ENCODE peak calls at places on chromosomes 2 and 18, in five cellular contexts. T is neuronal stem cell, J is H9, F is H1, B is trophoblast cell. A is an unnamed sample.

GRCh38 chr2:72138011-72138881 is 9.4 kb downstream of the CYP26B1 start:
- DNase-seq in T (no peak), J (peak), F (no peak), B (peak), A (no peak)

GRCh38 chr18:23032030-23032582 is 99.0 kb downstream of the RBBP8 start:
- DNase-seq in T (no peak), J (no peak), F (no peak), B (peak), A (peak)

GRCh38 chr2:238053195-238053776 is 7.5 kb upstream of the SCLY start:
- DNase-seq in T (no peak), J (no peak), F (no peak), B (peak), A (peak)

GRCh38 chr2:30235859-30236535 is 4.7 kb downstream of the LBH start:
- DNase-seq in T (no peak), J (peak), F (no peak), B (no peak), A (no peak)

GRCh38 chr2:223563462-223563861 is 38.7 kb downstream of the SCG2 start:
- DNase-seq in T (no peak), J (no peak), F (no peak), B (peak), A (peak)

GRCh38 chr2:37466533-37467230 is 122.3 kb downstream of the QPCT start:
- DNase-seq in T (no peak), J (no peak), F (no peak), B (no peak), A (no peak)

GRCh38 chr2:118473241-118473640 is 374.2 kb downstream of the EN1 start:
- DNase-seq in T (no peak), J (no peak), F (no peak), B (no peak), A (no peak)

GRCh38 chr2:101736233-101736632 is 38.7 kb downstream of the MAP4K4 start:
- DNase-seq in T (no peak), J (no peak), F (no peak), B (no peak), A (no peak)

GRCh38 chr2:233031556-233032500 is 644 bp upstream of the NEU2 start:
- DNase-seq in T (no peak), J (peak), F (no peak), B (no peak), A (no peak)

GRCh38 chr2:153519260-153519875 is 40.8 kb upstream of the RPRM start:
- DNase-seq in T (peak), J (no peak), F (peak), B (peak), A (peak)

GRCh38 chr18:70190529-70190928 is 15.0 kb downstream of the RTTN start:
- DNase-seq in T (no peak), J (no peak), F (no peak), B (no peak), A (peak)

GRCh38 chr18:11983592-11983991 is 2.3 kb downstream of the IMPA2 start:
- DNase-seq in T (no peak), J (peak), F (no peak), B (peak), A (peak)

GRCh38 chr2:208711598-208711997 is 305.0 kb downstream of the PTH2R start:
- DNase-seq in T (no peak), J (no peak), F (no peak), B (no peak), A (no peak)

GRCh38 chr2:203404996-203405395 is 76.8 kb downstream of the ABI2 start:
- DNase-seq in T (no peak), J (no peak), F (no peak), B (no peak), A (peak)

GRCh38 chr2:225182126-225182525 is 139.9 kb upstream of the DOCK10 start:
- DNase-seq in T (peak), J (peak), F (no peak), B (no peak), A (no peak)

GRCh38 chr2:148525130-148525529 is 119.4 kb upstream of the EPC2 start:
- DNase-seq in T (no peak), J (peak), F (peak), B (no peak), A (no peak)

GRCh38 chr2:157761520-157761919 is 114.6 kb downstream of the ACVR1 start:
- DNase-seq in T (no peak), J (no peak), F (no peak), B (no peak), A (peak)

GRCh38 chr18:5879479-5879882 is 15.8 kb downstream of the TMEM200C start:
- DNase-seq in T (no peak), J (no peak), F (no peak), B (peak), A (peak)

GRCh38 chr18:74493689-74494088 is 2.5 kb upstream of the CNDP2 start:
- DNase-seq in T (peak), J (peak), F (peak), B (peak), A (peak)

GRCh38 chr18:63882333-63883141 is 5.0 kb upstream of the SERPINB2 start:
- DNase-seq in T (no peak), J (no peak), F (no peak), B (peak), A (peak)

GRCh38 chr2:55112229-55113016 is 62.2 kb upstream of the RTN4 start:
- DNase-seq in T (no peak), J (no peak), F (no peak), B (peak), A (peak)

GRCh38 chr2:127679680-127680361 is 4.5 kb upstream of the LIMS2 start:
- DNase-seq in T (no peak), J (no peak), F (no peak), B (no peak), A (no peak)

GRCh38 chr18:24054130-24054529 is 39.6 kb downstream of the TTC39C start:
- DNase-seq in T (no peak), J (no peak), F (no peak), B (no peak), A (no peak)

GRCh38 chr2:175282300-175282699 is 100.8 kb upstream of the ATP5MC3 start:
- DNase-seq in T (no peak), J (no peak), F (no peak), B (peak), A (peak)

GRCh38 chr2:20668871-20669475 is 2.0 kb downstream of the GDF7 start:
- DNase-seq in T (no peak), J (no peak), F (no peak), B (no peak), A (no peak)

GRCh38 chr18:2953935-2954641 is 58.9 kb downstream of the LPIN2 start:
- DNase-seq in T (no peak), J (no peak), F (no peak), B (no peak), A (no peak)

GRCh38 chr2:233928594-233929351 is 11.6 kb downstream of the TRPM8 start:
- DNase-seq in T (peak), J (peak), F (peak), B (no peak), A (peak)

GRCh38 chr2:19038096-19039015 is 320.1 kb downstream of the OSR1 start:
- DNase-seq in T (no peak), J (no peak), F (no peak), B (no peak), A (peak)

GRCh38 chr2:168907940-168908662 is 7.0 kb downstream of the G6PC2 start:
- DNase-seq in T (no peak), J (no peak), F (no peak), B (no peak), A (no peak)

GRCh38 chr18:36758001-36758400 is 70.8 kb downstream of the TPGS2 start:
- DNase-seq in T (no peak), J (no peak), F (no peak), B (peak), A (no peak)

GRCh38 chr2:55986700-55987440 is 63.3 kb upstream of the EFEMP1 start:
- DNase-seq in T (no peak), J (no peak), F (no peak), B (no peak), A (no peak)

GRCh38 chr2:95700554-95700953 is 108.8 kb downstream of the TRIM43 start:
- DNase-seq in T (no peak), J (no peak), F (no peak), B (peak), A (no peak)

GRCh38 chr2:37228788-37229187 is 2.6 kb downstream of the CEBPZ start:
- DNase-seq in T (no peak), J (no peak), F (no peak), B (no peak), A (no peak)

GRCh38 chr2:205198130-205198505 is 484.2 kb upstream of the NRP2 start:
- DNase-seq in T (no peak), J (no peak), F (no peak), B (no peak), A (no peak)
- H2BK12ac ChIP-seq in T (no peak), J (no peak), F (peak), B (no peak), A (no peak)

GRCh38 chr2:133503323-133503722 is 64.9 kb downstream of the NCKAP5 start:
- DNase-seq in T (no peak), J (no peak), F (no peak), B (no peak), A (no peak)

GRCh38 chr2:133498615-133499585 is 69.4 kb downstream of the NCKAP5 start:
- DNase-seq in T (no peak), J (no peak), F (no peak), B (no peak), A (no peak)

GRCh38 chr2:133502678-133503077 is 65.6 kb downstream of the NCKAP5 start:
- DNase-seq in T (no peak), J (no peak), F (no peak), B (no peak), A (no peak)

GRCh38 chr2:133498166-133498565 is 70.1 kb downstream of the NCKAP5 start:
- DNase-seq in T (no peak), J (no peak), F (no peak), B (no peak), A (no peak)

GRCh38 chr2:133500967-133501366 is 67.3 kb downstream of the NCKAP5 start:
- DNase-seq in T (no peak), J (no peak), F (no peak), B (peak), A (no peak)
- H3K18ac ChIP-seq in T (no peak), J (no peak), F (no peak), B (no peak), A (no peak)

DNA sequence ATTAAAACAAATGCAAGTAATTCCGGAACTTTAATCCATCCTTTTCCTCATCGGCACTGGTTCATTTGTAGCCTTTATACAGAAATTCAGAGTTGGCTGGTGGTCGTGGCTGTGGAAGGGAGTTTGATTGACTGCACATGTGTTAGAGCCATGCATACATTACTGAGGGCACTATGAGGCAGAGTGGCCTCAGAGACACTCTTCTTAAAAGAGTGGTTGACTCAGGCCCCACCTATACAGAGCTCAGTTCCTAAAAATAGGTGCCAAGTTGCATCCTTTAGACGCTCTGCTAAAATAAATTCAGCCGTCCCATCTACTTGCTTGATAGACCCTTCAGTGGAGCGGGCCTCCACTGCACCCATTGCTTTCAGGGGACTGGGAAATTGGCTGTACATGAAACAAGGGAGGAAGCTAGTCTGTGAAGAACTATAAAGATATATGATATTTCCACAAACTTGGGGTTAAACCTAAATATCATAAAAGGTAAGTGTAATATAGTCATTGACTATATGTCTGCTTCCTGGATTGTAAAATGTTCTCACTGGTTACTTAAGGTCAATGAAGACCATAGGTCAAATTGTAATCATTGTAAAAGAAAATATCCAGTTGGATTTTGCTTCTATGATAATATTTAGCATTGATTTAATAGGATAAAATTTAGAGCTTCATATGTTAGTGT is 298.9 kb downstream of the XIRP2 start:
- DNase-seq in T (no peak), J (no peak), F (no peak), B (no peak), A (no peak)
- H2BK12ac ChIP-seq in T (no peak), J (no peak), F (no peak), B (no peak), A (no peak)

GRCh38 chr2:164882276-164882675 is 40.7 kb upstream of the COBLL1 start:
- DNase-seq in T (no peak), J (no peak), F (no peak), B (no peak), A (no peak)
- H3K18ac ChIP-seq in T (no peak), J (no peak), F (no peak), B (no peak), A (no peak)

DNA sequence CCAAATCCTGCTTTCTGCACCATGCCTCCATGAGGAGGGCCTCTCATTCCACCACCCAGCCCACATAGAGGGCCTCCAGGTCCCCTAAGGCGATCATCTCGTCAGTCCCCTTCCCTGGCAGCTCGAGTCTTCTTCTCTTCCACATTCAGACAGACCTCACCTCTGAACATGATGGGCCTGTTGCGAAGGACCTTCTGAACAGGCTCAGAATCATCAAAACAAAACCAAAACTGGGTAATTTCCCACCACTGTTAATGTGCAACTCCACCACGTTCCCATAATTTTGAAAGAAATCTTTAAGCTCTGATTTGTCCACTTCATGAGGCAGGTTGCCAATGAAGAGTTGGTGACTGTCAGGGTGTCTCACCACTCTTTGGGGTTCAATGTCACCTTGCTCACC is 20.4 kb downstream of the ZRANB3 start:
- DNase-seq in T (no peak), J (no peak), F (no peak), B (no peak), A (no peak)
- H2BK12ac ChIP-seq in T (no peak), J (no peak), F (no peak), B (no peak), A (no peak)

GRCh38 chr2:99695856-99696255 is 206.0 kb upstream of the REV1 start:
- DNase-seq in T (no peak), J (no peak), F (no peak), B (no peak), A (no peak)

GRCh38 chr2:99692785-99693184 is 203.0 kb upstream of the REV1 start:
- DNase-seq in T (no peak), J (peak), F (no peak), B (no peak), A (no peak)

GRCh38 chr2:99691931-99692330 is 202.1 kb upstream of the REV1 start:
- DNase-seq in T (no peak), J (no peak), F (no peak), B (no peak), A (no peak)

GRCh38 chr2:99695121-99695773 is 205.4 kb upstream of the REV1 start:
- DNase-seq in T (no peak), J (no peak), F (peak), B (no peak), A (no peak)

DNA sequence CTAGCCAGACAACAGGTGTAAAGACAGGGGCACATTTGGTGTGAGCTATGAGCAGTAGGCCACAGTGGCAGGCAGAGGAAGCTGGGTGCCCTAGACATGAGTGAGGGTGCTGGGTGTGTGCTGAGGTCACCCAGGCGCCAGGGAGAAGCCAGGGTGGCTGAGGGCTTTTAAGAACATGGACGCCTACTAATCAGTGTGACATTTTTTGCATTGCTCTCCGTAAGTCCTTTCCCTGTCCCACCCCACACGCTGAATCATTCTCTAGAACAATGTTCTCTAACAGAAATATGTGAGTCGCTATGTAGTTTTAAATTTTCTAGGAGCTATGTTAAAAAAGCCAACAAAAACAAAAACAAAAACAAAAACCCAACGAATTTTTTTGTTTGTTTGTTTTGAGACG is 204.5 kb upstream of the REV1 start:
- DNase-seq in T (no peak), J (no peak), F (no peak), B (peak), A (no peak)
- H3K18ac ChIP-seq in T (peak), J (no peak), F (no peak), B (no peak), A (no peak)

GRCh38 chr2:160615706-160616105 is 122.1 kb upstream of the RBMS1 start:
- DNase-seq in T (no peak), J (no peak), F (no peak), B (no peak), A (no peak)

GRCh38 chr2:160613466-160614153 is 120.0 kb upstream of the RBMS1 start:
- DNase-seq in T (no peak), J (no peak), F (no peak), B (no peak), A (peak)

GRCh38 chr2:160609346-160609745 is 115.7 kb upstream of the RBMS1 start:
- DNase-seq in T (no peak), J (no peak), F (no peak), B (no peak), A (no peak)

GRCh38 chr2:160614391-160614790 is 120.8 kb upstream of the RBMS1 start:
- DNase-seq in T (no peak), J (no peak), F (no peak), B (no peak), A (peak)

GRCh38 chr2:160612266-160612864 is 118.8 kb upstream of the RBMS1 start:
- DNase-seq in T (no peak), J (no peak), F (no peak), B (no peak), A (no peak)
- H2BK12ac ChIP-seq in T (no peak), J (no peak), F (no peak), B (no peak), A (no peak)

GRCh38 chr18:40534748-40535147 is 1420.3 kb upstream of the PIK3C3 start:
- DNase-seq in T (no peak), J (no peak), F (no peak), B (no peak), A (peak)
- H3K18ac ChIP-seq in T (no peak), J (no peak), F (no peak), B (no peak), A (no peak)

A was measured in mesenchymal stem cell.